ENCODE peak calls at places on chromosomes 16 and 17, in four cellular contexts. T is GM23248, L is endothelial cell of umbilical vein, C is GM12878. J is an unnamed sample.

GRCh38 chr17:927611-928461 is 51.7 kb downstream of the NXN start:
- DNase-seq in C (no peak), T (peak), L (peak), J (peak)

GRCh38 chr17:47252766-47253512 is 688 bp upstream of the ITGB3 start:
- DNase-seq in C (no peak), T (no peak), L (no peak), J (no peak)

GRCh38 chr17:7745748-7746470 is 28.4 kb downstream of the DNAH2 start:
- DNase-seq in T (peak), C (no peak), L (peak), J (peak)

GRCh38 chr17:74213897-74214386 is 571 bp downstream of the TTYH2 start:
- DNase-seq in C (no peak), T (no peak), L (no peak), J (no peak)

GRCh38 chr16:82639666-82640336 is 13.0 kb downstream of the CDH13 start:
- DNase-seq in L (peak), T (peak), C (no peak), J (peak)

GRCh38 chr16:47143677-47144558 is at the start of gene NETO2:
- DNase-seq in T (peak), L (peak), C (no peak), J (peak)

GRCh38 chr17:74815671-74816370 is 39.7 kb upstream of the NAT9 start:
- DNase-seq in C (no peak), L (peak), T (peak), J (no peak)

GRCh38 chr17:74943808-74944522 is 8.3 kb downstream of the OTOP3 start:
- DNase-seq in C (no peak), L (no peak), T (peak), J (no peak)

GRCh38 chr16:74480150-74481029 is 59.1 kb upstream of the CLEC18B start:
- DNase-seq in C (no peak), T (peak), L (no peak), J (peak)

GRCh38 chr17:44210342-44211192 is 8.9 kb downstream of the UBTF start:
- DNase-seq in T (peak), C (no peak), L (peak), J (peak)

GRCh38 chr16:46727184-46727583 is 21.0 kb downstream of the MYLK3 start:
- DNase-seq in L (no peak), C (no peak), T (no peak), J (no peak)

GRCh38 chr17:47305302-47305923 is 18.3 kb upstream of the EFCAB13 start:
- DNase-seq in L (peak), T (peak), C (no peak), J (no peak)

GRCh38 chr17:76213491-76213890 is 26.8 kb downstream of the RNF157 start:
- DNase-seq in T (no peak), C (no peak), L (no peak), J (no peak)

GRCh38 chr17:38559025-38559879 is 46.5 kb downstream of the SRCIN1 start:
- DNase-seq in C (peak), L (peak), T (no peak), J (peak)

GRCh38 chr17:39225308-39225973 is at the start of gene STAC2:
- DNase-seq in C (no peak), L (no peak), T (peak), J (no peak)

GRCh38 chr17:1312261-1312870 is 32.9 kb downstream of the TRARG1 start:
- DNase-seq in L (no peak), C (no peak), T (no peak), J (peak)

GRCh38 chr17:50279181-50279526 is 4.9 kb downstream of the TMEM92 start:
- DNase-seq in L (peak), T (peak), C (no peak), J (no peak)

GRCh38 chr17:75920045-75920560 is 15.4 kb upstream of the MRPL38 start:
- DNase-seq in L (no peak), C (no peak), T (no peak), J (no peak)

GRCh38 chr17:29620271-29620670 is 2.4 kb downstream of the CORO6 start:
- DNase-seq in T (peak), C (no peak), L (no peak), J (no peak)

GRCh38 chr17:80001376-80001775 is 34.3 kb downstream of the TBC1D16 start:
- DNase-seq in C (no peak), T (no peak), L (no peak), J (no peak)

GRCh38 chr16:29698484-29699323 is 19.7 kb downstream of the QPRT start:
- DNase-seq in T (no peak), L (no peak), C (no peak), J (no peak)

GRCh38 chr17:58487589-58488427 is at the start of gene HSF5:
- DNase-seq in T (no peak), L (peak), C (no peak), J (no peak)

GRCh38 chr16:75764154-75764768 is 38.0 kb upstream of the CPHXL start:
- DNase-seq in L (peak), C (peak), T (peak), J (peak)

GRCh38 chr16:57982345-57982744 is 11.4 kb upstream of the CNGB1 start:
- DNase-seq in C (no peak), L (no peak), T (no peak), J (no peak)

GRCh38 chr16:56603589-56603988 is 4.8 kb upstream of the MT2A start:
- DNase-seq in T (peak), C (no peak), L (peak), J (peak)

GRCh38 chr16:73315645-73316044 is 267.7 kb upstream of the ZFHX3 start:
- DNase-seq in L (no peak), C (peak), T (no peak), J (no peak)

GRCh38 chr17:15262291-15263205 is 2.6 kb downstream of the PMP22 start:
- DNase-seq in T (peak), C (no peak), L (peak), J (peak)

GRCh38 chr17:68623811-68624210 is 22.6 kb upstream of the FAM20A start:
- DNase-seq in L (no peak), C (no peak), T (peak), J (no peak)

GRCh38 chr17:58121925-58122324 is 26.3 kb upstream of the OR4D1 start:
- DNase-seq in T (peak), C (no peak), L (no peak), J (peak)

GRCh38 chr16:2776500-2777139 is 460 bp downstream of the ELOB start:
- DNase-seq in C (no peak), T (peak), L (peak), J (peak)

GRCh38 chr16:68229431-68230175 is 6.3 kb downstream of the ESRP2 start:
- DNase-seq in L (peak), T (peak), C (no peak), J (peak)

GRCh38 chr17:6599364-6599763 is 41.1 kb downstream of the KIAA0753 start:
- DNase-seq in C (no peak), L (peak), T (no peak), J (no peak)

GRCh38 chr17:65181237-65182061 is 44.3 kb downstream of the RGS9 start:
- DNase-seq in L (no peak), T (no peak), C (peak), J (no peak)

GRCh38 chr17:74737299-74738050 is 419 bp downstream of the RAB37 start:
- DNase-seq in L (no peak), T (peak), C (no peak), J (peak)

GRCh38 chr17:8841844-8842243 is 25.6 kb downstream of the PIK3R6 start:
- DNase-seq in T (no peak), L (no peak), C (no peak), J (no peak)

GRCh38 chr17:81401727-81402529 is 6.7 kb downstream of the BAHCC1 start:
- DNase-seq in L (peak), T (no peak), C (no peak), J (no peak)
- H2AFZ ChIP-seq in L (peak), T (no peak), C (no peak), J (no peak)

GRCh38 chr17:77429985-77430752 is 289.4 kb downstream of the SEC14L1 start:
- DNase-seq in L (peak), C (no peak), T (peak), J (peak)
- H3K4me3 ChIP-seq in L (no peak), C (no peak), T (no peak), J (no peak)

GRCh38 chr16:72285324-72285723 is 113.4 kb upstream of the PMFBP1 start:
- DNase-seq in T (no peak), C (no peak), L (no peak), J (no peak)
- TF ChIP-seq EZH2 in T (no peak), C (no peak), L (no peak), J (no peak)

DNA sequence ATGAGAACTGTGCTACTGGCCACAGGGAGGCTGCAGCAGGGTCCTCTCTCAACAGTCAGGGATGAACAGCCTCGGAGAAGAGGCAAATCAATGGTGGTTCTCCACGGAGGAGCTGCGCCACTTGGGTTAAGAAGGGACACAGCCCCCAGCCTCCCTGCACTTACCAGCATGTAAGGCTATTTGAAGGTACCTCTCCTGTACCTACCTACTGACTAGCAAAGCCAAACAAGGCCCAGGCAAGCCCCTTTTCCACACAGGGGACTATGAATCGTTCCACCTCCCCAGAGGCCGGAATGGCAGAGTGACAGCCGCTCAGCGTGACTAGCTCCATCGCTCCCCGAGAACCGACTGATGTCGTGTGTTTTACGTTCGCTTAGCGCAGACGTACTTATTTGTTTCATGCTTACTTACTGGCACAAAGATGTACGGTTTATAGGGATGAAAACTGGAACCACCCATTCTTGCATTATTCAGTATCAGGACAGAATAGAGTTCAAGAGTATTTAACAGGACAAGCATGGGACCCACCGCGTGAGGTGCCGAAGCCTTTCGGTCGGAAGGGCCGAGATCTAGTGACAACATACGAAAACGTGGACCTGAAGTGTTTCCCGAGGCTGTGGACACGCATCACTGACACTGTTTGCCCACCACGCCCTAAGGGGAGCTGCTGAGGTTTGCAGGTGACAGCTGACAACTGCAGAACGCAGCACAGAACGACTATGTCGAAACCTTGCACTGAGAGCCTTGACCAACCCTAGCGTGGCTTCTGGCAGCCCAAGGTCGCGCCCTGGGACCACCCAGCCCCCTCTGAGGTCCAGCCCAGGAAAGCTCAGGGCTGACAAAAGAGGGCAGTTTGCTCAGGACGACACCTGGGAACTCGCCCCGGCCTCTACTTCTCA is 1.0 kb downstream of the TEPSIN start:
- DNase-seq in T (peak), L (no peak), C (no peak), J (no peak)
- H2AFZ ChIP-seq in T (peak), L (no peak), C (no peak), J (peak)

GRCh38 chr17:36922175-36922574 is 15.1 kb upstream of the LHX1 start:
- DNase-seq in C (no peak), L (no peak), T (no peak), J (no peak)

GRCh38 chr17:36926701-36927100 is 10.6 kb upstream of the LHX1 start:
- DNase-seq in C (no peak), T (no peak), L (no peak), J (no peak)

GRCh38 chr17:36928450-36929125 is 8.7 kb upstream of the LHX1 start:
- DNase-seq in C (no peak), T (no peak), L (no peak), J (no peak)

GRCh38 chr17:36923814-36924221 is 13.5 kb upstream of the LHX1 start:
- DNase-seq in T (no peak), L (no peak), C (no peak), J (no peak)

DNA sequence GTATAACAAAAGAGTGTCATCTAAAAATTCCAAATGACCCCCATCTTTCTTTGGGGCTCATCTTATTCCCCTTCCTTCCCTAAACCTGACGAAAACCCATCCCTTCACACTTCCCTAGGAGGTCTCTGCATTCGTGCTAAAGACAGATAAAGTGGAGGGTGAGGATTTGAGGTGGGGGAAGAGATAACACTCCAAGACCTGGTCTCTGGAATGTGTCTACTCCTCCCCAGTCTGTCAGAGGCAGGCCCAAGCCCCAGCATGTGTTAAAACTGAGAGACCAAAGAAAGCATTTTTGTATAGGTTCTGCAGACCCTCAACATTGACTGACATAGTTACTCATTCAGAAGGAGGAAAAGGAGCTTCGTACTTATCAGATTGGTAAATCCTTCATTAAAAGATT is 11.0 kb upstream of the LHX1 start:
- DNase-seq in C (no peak), T (no peak), L (no peak), J (no peak)
- H3K4me3 ChIP-seq in C (no peak), T (no peak), L (no peak), J (no peak)

DNA sequence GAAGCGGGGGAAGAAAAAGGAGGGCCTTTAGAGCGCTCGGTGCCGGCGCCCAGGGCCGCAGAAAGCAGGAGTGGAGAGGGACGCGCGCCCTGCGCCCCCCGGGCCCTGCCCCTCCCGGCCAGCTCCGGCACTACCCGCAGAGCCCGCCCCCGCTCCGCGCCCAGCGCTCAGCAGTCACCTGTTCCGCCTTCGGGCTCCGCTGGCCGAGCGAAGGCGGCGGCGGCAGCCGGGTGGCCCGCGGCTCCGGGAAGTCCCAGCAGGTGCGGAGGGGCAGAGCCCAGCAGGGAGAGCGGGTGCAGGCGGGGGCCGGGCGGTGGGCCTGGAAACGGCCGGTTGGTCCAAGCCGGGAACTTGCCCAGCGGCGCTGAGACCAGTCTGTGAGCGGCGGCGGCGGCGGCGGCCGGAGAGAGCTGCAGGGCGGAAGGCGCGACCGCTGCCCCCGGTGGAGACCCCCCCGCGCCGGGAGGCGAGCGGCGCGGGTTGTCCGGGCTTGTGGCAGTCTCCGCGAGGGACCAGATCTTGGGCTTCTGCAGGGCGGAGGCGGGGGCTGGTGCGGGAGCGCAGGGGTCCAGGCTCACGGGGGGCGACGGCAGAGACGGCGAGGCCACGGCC is 2.2 kb downstream of the IRX3 start:
- DNase-seq in T (peak), C (no peak), L (no peak), J (peak)
- TF ChIP-seq EZH2 in T (no peak), C (no peak), L (peak), J (no peak)

DNA sequence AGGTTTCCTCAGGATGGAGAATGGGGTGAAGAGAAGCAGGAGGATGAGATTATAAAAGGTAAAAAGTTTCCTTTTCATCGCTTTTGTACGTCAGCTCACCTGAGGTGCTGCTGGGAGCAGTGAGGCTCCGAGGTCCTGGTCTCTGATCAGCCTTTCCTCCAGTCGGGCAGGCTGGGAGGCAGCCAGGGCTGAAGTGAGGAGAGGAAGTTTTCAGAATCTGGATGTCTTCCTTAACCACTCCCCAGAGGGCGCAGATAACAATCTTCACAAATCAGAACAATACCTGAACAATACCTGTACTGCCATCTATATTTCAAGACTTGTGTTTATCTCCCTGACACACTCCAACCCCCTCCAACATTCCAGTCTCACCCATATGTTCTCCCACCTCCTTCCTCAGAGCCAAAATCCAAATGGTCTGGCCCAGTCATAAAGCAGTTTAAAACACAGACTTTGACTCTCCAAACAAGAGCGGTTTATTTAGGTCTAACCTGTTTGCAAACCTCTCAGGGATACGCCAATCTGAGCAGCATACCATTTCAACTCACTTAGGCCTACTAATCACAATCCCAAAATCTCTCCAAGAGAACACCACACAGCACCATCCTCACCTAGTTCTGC is 6.8 kb downstream of the ZNF18 start:
- DNase-seq in T (no peak), C (no peak), L (no peak), J (no peak)
- H2AFZ ChIP-seq in T (no peak), C (no peak), L (no peak), J (no peak)

GRCh38 chr16:50578147-50578546 is 30.0 kb downstream of the NKD1 start:
- DNase-seq in T (no peak), C (no peak), L (no peak), J (no peak)
- H3K4me3 ChIP-seq in T (no peak), C (no peak), L (no peak), J (no peak)

J was measured in hepatocyte.